ENCODE peak calls at places on chromosomes 5 and 9, in four cellular contexts. One of them, this sample, is unnamed.

GRCh38 chr5:171863928-171864327 is 78.3 kb downstream of the SMIM23 start:
- DNase-seq in thyroid gland: no peak
- DNase-seq in GM12878: no peak
- DNase-seq in tibial artery: no peak
- DNase-seq in this sample: no peak

GRCh38 chr9:95508242-95508967 is 8.4 kb downstream of the PTCH1 start:
- DNase-seq in thyroid gland: peak; percentile 44
- DNase-seq in GM12878: no peak
- DNase-seq in tibial artery: no peak
- DNase-seq in this sample: no peak

GRCh38 chr9:128033609-128034008 is 33.5 kb downstream of the NAIF1 start:
- DNase-seq in thyroid gland: no peak
- DNase-seq in GM12878: no peak
- DNase-seq in tibial artery: no peak
- DNase-seq in this sample: no peak

GRCh38 chr9:130897848-130898551 is 1.4 kb upstream of the QRFP start:
- DNase-seq in thyroid gland: peak; percentile 28
- DNase-seq in GM12878: no peak
- DNase-seq in tibial artery: no peak
- DNase-seq in this sample: no peak

GRCh38 chr5:33755216-33755615 is 136.6 kb downstream of the ADAMTS12 start:
- DNase-seq in thyroid gland: no peak
- DNase-seq in GM12878: no peak
- DNase-seq in tibial artery: no peak
- DNase-seq in this sample: no peak

GRCh38 chr5:19713740-19714139 is 274.3 kb downstream of the CDH18 start:
- DNase-seq in thyroid gland: no peak
- DNase-seq in GM12878: no peak
- DNase-seq in tibial artery: no peak
- DNase-seq in this sample: no peak

GRCh38 chr9:94139672-94140417 is 55.6 kb downstream of the PTPDC1 start:
- DNase-seq in thyroid gland: peak; percentile 88
- DNase-seq in GM12878: no peak
- DNase-seq in tibial artery: peak; percentile 92
- DNase-seq in this sample: peak; percentile 95

GRCh38 chr9:132543960-132544359 is 38.4 kb upstream of the BARHL1 start:
- DNase-seq in thyroid gland: peak; percentile 88
- DNase-seq in GM12878: no peak
- DNase-seq in tibial artery: no peak
- DNase-seq in this sample: no peak

GRCh38 chr9:108779506-108779905 is 76.3 kb downstream of the ACTL7B start:
- DNase-seq in thyroid gland: no peak
- DNase-seq in GM12878: no peak
- DNase-seq in tibial artery: no peak
- DNase-seq in this sample: no peak

GRCh38 chr5:68333649-68334549 is 118.3 kb downstream of the PIK3R1 start:
- DNase-seq in thyroid gland: no peak
- DNase-seq in GM12878: no peak
- DNase-seq in tibial artery: no peak
- DNase-seq in this sample: no peak

GRCh38 chr9:78030553-78031270 is 899 bp downstream of the GNAQ start:
- DNase-seq in thyroid gland: peak; percentile 67
- DNase-seq in GM12878: no peak
- DNase-seq in tibial artery: peak; percentile 52
- DNase-seq in this sample: peak; percentile 78

GRCh38 chr9:35903049-35903448 is 3.0 kb upstream of the HRCT1 start:
- DNase-seq in thyroid gland: peak; percentile 41
- DNase-seq in GM12878: no peak
- DNase-seq in tibial artery: no peak
- DNase-seq in this sample: no peak

GRCh38 chr5:147464211-147464610 is 45.7 kb downstream of the DPYSL3 start:
- DNase-seq in thyroid gland: peak; percentile 17
- DNase-seq in GM12878: no peak
- DNase-seq in tibial artery: no peak
- DNase-seq in this sample: no peak

GRCh38 chr9:3473402-3473801 is 52.4 kb downstream of the RFX3 start:
- DNase-seq in thyroid gland: no peak
- DNase-seq in GM12878: no peak
- DNase-seq in tibial artery: no peak
- DNase-seq in this sample: no peak

GRCh38 chr5:137641148-137641547 is 94.7 kb downstream of the KLHL3 start:
- DNase-seq in thyroid gland: no peak
- DNase-seq in GM12878: no peak
- DNase-seq in tibial artery: no peak
- DNase-seq in this sample: no peak

GRCh38 chr9:96413312-96414221 is 4.6 kb downstream of the ZNF367 start:
- DNase-seq in thyroid gland: no peak
- DNase-seq in GM12878: peak; percentile 66
- DNase-seq in tibial artery: no peak
- DNase-seq in this sample: no peak

GRCh38 chr9:69932901-69933300 is 110.7 kb upstream of the MAMDC2 start:
- DNase-seq in thyroid gland: no peak
- DNase-seq in GM12878: no peak
- DNase-seq in tibial artery: no peak
- DNase-seq in this sample: no peak

GRCh38 chr5:132430736-132431135 is 59.8 kb downstream of the IRF1 start:
- DNase-seq in thyroid gland: no peak
- DNase-seq in GM12878: no peak
- DNase-seq in tibial artery: no peak
- DNase-seq in this sample: no peak

GRCh38 chr5:10892135-10892910 is 131.3 kb upstream of the DAP start:
- DNase-seq in thyroid gland: no peak
- DNase-seq in GM12878: no peak
- DNase-seq in tibial artery: no peak
- DNase-seq in this sample: no peak

GRCh38 chr5:85049020-85049419 is 664.3 kb upstream of the EDIL3 start:
- DNase-seq in thyroid gland: no peak
- DNase-seq in GM12878: no peak
- DNase-seq in tibial artery: no peak
- DNase-seq in this sample: no peak

GRCh38 chr5:76106149-76106548 is 23.0 kb downstream of the SV2C start:
- DNase-seq in thyroid gland: no peak
- DNase-seq in GM12878: no peak
- DNase-seq in tibial artery: no peak
- DNase-seq in this sample: no peak

GRCh38 chr9:95024097-95024671 is 293.3 kb downstream of the FANCC start:
- DNase-seq in thyroid gland: no peak
- DNase-seq in GM12878: no peak
- DNase-seq in tibial artery: no peak
- DNase-seq in this sample: no peak

GRCh38 chr5:107455111-107455544 is 215.6 kb downstream of the EFNA5 start:
- DNase-seq in thyroid gland: no peak
- DNase-seq in GM12878: no peak
- DNase-seq in tibial artery: no peak
- DNase-seq in this sample: no peak

GRCh38 chr5:127961006-127961763 is 122.4 kb upstream of the SLC12A2 start:
- DNase-seq in thyroid gland: no peak
- DNase-seq in GM12878: no peak
- DNase-seq in tibial artery: no peak
- DNase-seq in this sample: no peak

GRCh38 chr5:19605846-19606407 is 382.1 kb downstream of the CDH18 start:
- DNase-seq in thyroid gland: no peak
- DNase-seq in GM12878: no peak
- DNase-seq in tibial artery: no peak
- DNase-seq in this sample: no peak

GRCh38 chr5:8944005-8944404 is 601.9 kb downstream of the SEMA5A start:
- DNase-seq in thyroid gland: no peak
- DNase-seq in GM12878: no peak
- DNase-seq in tibial artery: no peak
- DNase-seq in this sample: no peak

GRCh38 chr9:116737137-116737546 is 50.0 kb downstream of the TRIM32 start:
- DNase-seq in thyroid gland: peak; percentile 83
- DNase-seq in GM12878: peak; percentile 1
- DNase-seq in tibial artery: peak; percentile 65
- DNase-seq in this sample: peak; percentile 77

GRCh38 chr9:124809211-124809610 is 32.3 kb downstream of the OLFML2A start:
- DNase-seq in thyroid gland: no peak
- DNase-seq in GM12878: no peak
- DNase-seq in tibial artery: no peak
- DNase-seq in this sample: no peak

GRCh38 chr5:146447734-146448380 is 724 bp downstream of the TCERG1 start:
- DNase-seq in thyroid gland: no peak
- DNase-seq in GM12878: no peak
- DNase-seq in tibial artery: no peak
- DNase-seq in this sample: no peak

GRCh38 chr5:41408676-41409443 is 101.5 kb downstream of the PLCXD3 start:
- DNase-seq in thyroid gland: no peak
- DNase-seq in GM12878: no peak
- DNase-seq in tibial artery: no peak
- DNase-seq in this sample: no peak

GRCh38 chr9:106487256-106487655 is 375.7 kb upstream of the ZNF462 start:
- DNase-seq in thyroid gland: no peak
- DNase-seq in GM12878: no peak
- DNase-seq in tibial artery: no peak
- DNase-seq in this sample: no peak

GRCh38 chr9:13146838-13147237 is 132.7 kb downstream of the MPDZ start:
- DNase-seq in thyroid gland: no peak
- DNase-seq in GM12878: no peak
- DNase-seq in tibial artery: no peak
- DNase-seq in this sample: no peak

GRCh38 chr5:159340511-159340910 is 10.2 kb upstream of the IL12B start:
- DNase-seq in thyroid gland: no peak
- DNase-seq in GM12878: no peak
- DNase-seq in tibial artery: no peak
- DNase-seq in this sample: no peak

GRCh38 chr9:27176971-27177370 is 67.9 kb downstream of the TEK start:
- DNase-seq in thyroid gland: no peak
- DNase-seq in GM12878: no peak
- DNase-seq in tibial artery: no peak
- DNase-seq in this sample: no peak

GRCh38 chr5:62326302-62326701 is 20.3 kb downstream of the KIF2A start:
- DNase-seq in thyroid gland: no peak
- DNase-seq in GM12878: no peak
- DNase-seq in tibial artery: no peak
- DNase-seq in this sample: no peak

DNA sequence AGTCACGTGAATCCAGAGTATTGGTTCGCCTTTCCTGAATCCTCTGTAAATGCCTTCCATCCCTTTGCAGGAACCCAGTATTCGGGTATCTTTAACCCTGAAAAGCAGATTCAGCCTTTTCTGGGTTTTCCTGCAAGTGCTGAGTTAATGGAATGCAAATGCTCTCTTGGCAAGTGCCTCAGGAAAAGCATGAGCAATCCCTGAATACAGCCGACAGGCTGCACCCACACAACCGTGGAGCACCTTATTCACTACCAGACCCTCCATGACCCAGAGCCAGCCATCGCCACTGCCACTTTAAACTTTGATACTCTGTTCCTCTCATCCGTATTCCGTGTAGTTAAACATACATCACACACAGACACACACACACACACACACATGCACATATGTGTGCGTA is 54.4 kb downstream of the ZNF622 start:
- DNase-seq in thyroid gland: no peak
- DNase-seq in GM12878: no peak
- DNase-seq in tibial artery: no peak
- DNase-seq in this sample: no peak
- H3K36me3 ChIP-seq in thyroid gland: no peaks in the 10 kb centered on the region
- H3K36me3 ChIP-seq in GM12878: no peaks in the 10 kb centered on the region
- H3K36me3 ChIP-seq in tibial artery: no peaks in the 10 kb centered on the region
- H3K36me3 ChIP-seq in this sample: no peaks in the 10 kb centered on the region

GRCh38 chr5:180848878-180849277 is 12.2 kb downstream of the ZFP62 start:
- DNase-seq in thyroid gland: no peak
- DNase-seq in GM12878: no peak
- DNase-seq in tibial artery: no peak
- DNase-seq in this sample: no peak

GRCh38 chr5:180847053-180847452 is 14.0 kb downstream of the ZFP62 start:
- DNase-seq in thyroid gland: no peak
- DNase-seq in GM12878: no peak
- DNase-seq in tibial artery: no peak
- DNase-seq in this sample: no peak

GRCh38 chr5:180849827-180850226 is 11.2 kb downstream of the ZFP62 start:
- DNase-seq in thyroid gland: no peak
- DNase-seq in GM12878: no peak
- DNase-seq in tibial artery: no peak
- DNase-seq in this sample: no peak

GRCh38 chr5:180850434-180851078 is 10.5 kb downstream of the ZFP62 start:
- DNase-seq in thyroid gland: no peak
- DNase-seq in GM12878: no peak
- DNase-seq in tibial artery: no peak
- DNase-seq in this sample: no peak

GRCh38 chr5:180848265-180848664 is 12.8 kb downstream of the ZFP62 start:
- DNase-seq in thyroid gland: no peak
- DNase-seq in GM12878: no peak
- DNase-seq in tibial artery: no peak
- DNase-seq in this sample: no peak
- H3K9me3 ChIP-seq in thyroid gland: no peaks in the 10 kb centered on the region
- H3K9me3 ChIP-seq in GM12878: peaks cover 40% of the 10 kb centered on the region
- H3K9me3 ChIP-seq in tibial artery: peaks cover 42% of the 10 kb centered on the region
- H3K9me3 ChIP-seq in this sample: peaks cover 67% of the 10 kb centered on the region

DNA sequence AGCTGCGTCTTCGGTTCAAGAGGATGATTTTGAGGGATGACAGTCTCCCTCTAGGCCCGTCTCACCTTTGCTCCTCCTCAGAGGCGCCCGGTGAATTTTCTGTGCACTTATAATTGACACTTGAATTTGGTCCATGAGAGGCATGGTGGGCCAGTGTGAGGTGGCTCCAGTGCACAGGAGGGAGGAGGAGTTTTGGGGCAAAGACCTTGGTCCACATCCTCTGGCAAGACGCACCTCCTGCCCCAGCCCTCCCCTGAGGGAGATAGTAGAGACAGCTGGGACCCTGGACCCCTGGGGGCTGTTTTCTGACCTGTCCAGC is 28.1 kb downstream of the FGD3 start:
- DNase-seq in thyroid gland: no peak
- DNase-seq in GM12878: no peak
- DNase-seq in tibial artery: no peak
- DNase-seq in this sample: no peak
- H3K36me3 ChIP-seq in thyroid gland: no peaks in the 10 kb centered on the region
- H3K36me3 ChIP-seq in GM12878: peaks cover 16% of the 10 kb centered on the region
- H3K36me3 ChIP-seq in tibial artery: no peaks in the 10 kb centered on the region
- H3K36me3 ChIP-seq in this sample: no peaks in the 10 kb centered on the region

GRCh38 chr5:73300520-73301207 is 127.7 kb downstream of the TMEM174 start:
- DNase-seq in thyroid gland: no peak
- DNase-seq in GM12878: no peak
- DNase-seq in tibial artery: no peak
- DNase-seq in this sample: no peak
- H3K9me3 ChIP-seq in thyroid gland: no peaks in the 10 kb centered on the region
- H3K9me3 ChIP-seq in GM12878: no peaks in the 10 kb centered on the region
- H3K9me3 ChIP-seq in tibial artery: no peaks in the 10 kb centered on the region
- H3K9me3 ChIP-seq in this sample: no peaks in the 10 kb centered on the region

GRCh38 chr5:177491429-177491945 is 5.9 kb downstream of the PDLIM7 start:
- DNase-seq in thyroid gland: no peak
- DNase-seq in GM12878: no peak
- DNase-seq in tibial artery: no peak
- DNase-seq in this sample: no peak
- H3K36me3 ChIP-seq in thyroid gland: peaks cover 18% of the 10 kb centered on the region
- H3K36me3 ChIP-seq in GM12878: no peaks in the 10 kb centered on the region
- H3K36me3 ChIP-seq in tibial artery: peaks cover 52% of the 10 kb centered on the region
- H3K36me3 ChIP-seq in this sample: peaks cover 79% of the 10 kb centered on the region

This sample was measured in ascending aorta.